ENCODE peak calls at places on chromosome 13, in eight cellular contexts. V is thoracic aorta; G is type B pancreatic cell; N is NCI-H510A treated with DMSO at 0.1 percent for 48 hours; H is T-helper 9 cell; A is stimulated activated naive CD8-positive, alpha-beta T cell treated with anti-CD3 and anti-CD28 coated beads, Interleukin-15, Interleukin-2, amounts not matched to agents 100 U/mL and 50 U/mL, for 24 hours; L is RWPE1; O is activated T-helper 1 cell treated with anti-CD3 and anti-CD28 coated beads, Interleukin-2, amount 50 U/mL, for 16 hours. K is an unnamed sample.
A peak's percentile ranks its signal among the peaks of the same experiment; 100 is the strongest.

GRCh38 chr13:102878491-102878890 is 32.7 kb downstream of the ERCC5 start:
- DNase-seq in V (no peak), G (no peak), N (no peak), H (no peak), A (no peak), L (no peak), O (no peak), K (no peak)

GRCh38 chr13:104301216-104301975 is 1235.2 kb upstream of the SLC10A2 start:
- DNase-seq in V (no peak), G (no peak), N (no peak), H (no peak), A (no peak), L (no peak), O (no peak), K (no peak)

GRCh38 chr13:34358811-34359513 is 541.0 kb downstream of the RFC3 start:
- DNase-seq in V (no peak), G (no peak), N (no peak), H (no peak), A (no peak), L (no peak), O (no peak), K (no peak)

GRCh38 chr13:113470073-113470472 is 16.8 kb upstream of the ADPRHL1 start:
- DNase-seq in V (no peak), G (no peak), N (no peak), H (no peak), A (no peak), L (no peak), O (no peak), K (no peak)

GRCh38 chr13:114194853-114195252 is 15.8 kb downstream of the CFAP97D2 start:
- DNase-seq in V (no peak), G (no peak), N (no peak), H (no peak), A (no peak), L (no peak), O (no peak), K (no peak)

GRCh38 chr13:42064259-42064658 is 15.8 kb downstream of the DGKH start:
- DNase-seq in V (no peak), G (no peak), N (no peak), H (no peak), A (no peak), L (no peak), O (no peak), K (no peak)

GRCh38 chr13:42211704-42212103 is 60.2 kb upstream of the AKAP11 start:
- DNase-seq in V (no peak), G (no peak), N (no peak), H (no peak), A (no peak), L (no peak), O (no peak), K (no peak)

GRCh38 chr13:46553521-46553885 is 533 bp downstream of the LRCH1 start:
- DNase-seq in V (no peak), G (no peak), N (no peak), H (no peak), A (peak; percentile 38), L (no peak), O (no peak), K (peak; percentile 28)

GRCh38 chr13:109233293-109233692 is 553.1 kb downstream of the IRS2 start:
- DNase-seq in V (no peak), G (no peak), N (no peak), H (no peak), A (no peak), L (no peak), O (no peak), K (no peak)

GRCh38 chr13:102117175-102117830 is 284.5 kb downstream of the FGF14 start:
- DNase-seq in V (no peak), G (no peak), N (no peak), H (no peak), A (no peak), L (peak; percentile 23), O (no peak), K (no peak)

GRCh38 chr13:105127732-105128131 is 1407.7 kb downstream of the EFNB2 start:
- DNase-seq in V (no peak), G (no peak), N (no peak), H (no peak), A (no peak), L (no peak), O (no peak), K (no peak)

GRCh38 chr13:101326710-101327109 is 89.6 kb downstream of the NALCN start:
- DNase-seq in V (no peak), G (no peak), N (no peak), H (no peak), A (no peak), L (no peak), O (no peak), K (no peak)

GRCh38 chr13:103161476-103161875 is 95.3 kb upstream of the SLC10A2 start:
- DNase-seq in V (no peak), G (no peak), N (no peak), H (no peak), A (no peak), L (no peak), O (no peak), K (no peak)

GRCh38 chr13:21673592-21674270 is 2.9 kb downstream of the FGF9 start:
- DNase-seq in V (no peak), G (no peak), N (peak; percentile 25), H (peak; percentile 33), A (peak; percentile 48), L (peak; percentile 45), O (no peak), K (no peak)

K was measured in mesothelial cell of epicardium.